ENCODE peak calls at places on chromosomes 6 and 20, in seven cellular contexts. O is GM12878, N is PC-9, I is H9, M is mammary epithelial cell, E is GM23338, G is GM23248. U is an unnamed sample.

GRCh38 chr6:40326689-40327404 is 260.3 kb downstream of the LRFN2 start:
- DNase-seq in M (no peak), N (no peak), I (no peak), O (no peak), G (no peak), E (no peak), U (no peak)

GRCh38 chr6:1625926-1626413 is 16.3 kb downstream of the FOXC1 start:
- DNase-seq in G (no peak), I (no peak), E (no peak), N (no peak), O (no peak), M (no peak), U (no peak)

GRCh38 chr6:156396791-156397418 is 380.3 kb upstream of the ARID1B start:
- DNase-seq in M (no peak), N (no peak), I (peak; percentile 56), G (no peak), O (no peak), E (peak; percentile 63), U (no peak)

GRCh38 chr6:108988291-108988690 is 106.4 kb downstream of the SESN1 start:
- DNase-seq in N (peak; percentile 79), O (no peak), G (no peak), E (no peak), M (no peak), I (no peak), U (no peak)

GRCh38 chr6:112851141-112851540 is 504.0 kb downstream of the RFPL4B start:
- DNase-seq in N (no peak), I (no peak), M (no peak), E (no peak), G (no peak), O (no peak), U (peak; percentile 19)

GRCh38 chr6:158837684-158838625 is 18.8 kb upstream of the EZR start:
- DNase-seq in E (no peak), I (no peak), M (peak; percentile 88), O (no peak), G (peak; percentile 47), N (no peak), U (no peak)

GRCh38 chr6:40398810-40399477 is 188.2 kb downstream of the LRFN2 start:
- DNase-seq in N (no peak), M (no peak), O (no peak), I (peak; percentile 71), E (peak; percentile 79), G (no peak), U (no peak)

GRCh38 chr20:61979090-61979489 is 86.6 kb downstream of the TAF4 start:
- DNase-seq in E (no peak), N (no peak), M (no peak), O (no peak), G (no peak), I (no peak), U (no peak)

GRCh38 chr20:18524646-18525045 is 16.9 kb downstream of the SEC23B start:
- DNase-seq in E (no peak), M (peak; percentile 72), N (peak; percentile 80), O (no peak), G (peak; percentile 91), I (no peak), U (no peak)

GRCh38 chr20:25739615-25740320 is 43.1 kb upstream of the ZNF337 start:
- DNase-seq in M (peak; percentile 46), G (no peak), E (no peak), I (no peak), O (no peak), N (peak; percentile 39), U (no peak)

DNA sequence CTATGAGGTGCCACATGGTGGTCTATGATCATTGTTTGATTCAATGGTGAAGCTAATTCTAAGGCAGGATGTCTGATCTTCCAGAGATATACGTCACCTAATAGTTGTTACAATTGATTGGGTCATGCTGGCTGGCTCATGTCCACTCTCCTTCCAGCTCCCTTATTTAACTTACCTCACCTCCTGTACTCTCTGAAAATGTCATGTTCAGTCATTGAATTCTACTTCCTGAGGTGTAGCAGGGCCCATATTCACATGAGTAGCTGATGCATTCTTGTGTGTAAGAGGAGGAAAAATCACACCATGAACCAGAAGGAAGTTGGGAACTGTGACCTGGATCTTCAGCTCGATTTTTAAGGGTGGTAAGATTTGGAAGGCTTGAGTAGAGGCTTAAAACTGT is 795.8 kb downstream of the QKI start:
- DNase-seq in G (no peak), E (no peak), I (no peak), M (no peak), O (no peak), N (no peak), U (no peak)
- H3K4me2 ChIP-seq in G (no peak overlapping the region), E (no peak overlapping the region), I (no peak overlapping the region), M (no peak overlapping the region), O (no peak overlapping the region), N (no peak overlapping the region), U (no peak overlapping the region)

DNA sequence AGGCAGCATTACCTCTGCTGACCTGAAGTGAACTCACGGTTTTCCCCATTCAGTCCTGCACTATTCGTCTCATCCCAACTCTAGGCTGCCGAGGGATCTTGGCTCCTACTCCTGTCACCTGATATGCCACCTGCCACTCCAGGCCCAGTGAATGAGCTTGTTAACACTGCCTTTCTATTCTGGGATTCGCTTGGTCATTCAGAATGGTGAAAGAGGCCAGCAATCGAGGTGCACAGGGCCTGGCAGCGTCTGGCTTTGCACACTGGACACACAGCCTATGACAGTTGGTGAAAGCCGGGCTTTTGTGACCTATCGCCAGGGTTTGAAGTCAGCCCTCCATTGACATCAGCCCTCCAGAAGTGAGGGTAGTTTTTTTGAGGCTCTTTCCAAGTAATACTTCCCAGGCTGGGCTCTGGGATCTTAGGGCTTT is 59.3 kb upstream of the MYL9 start:
- DNase-seq in M (no peak), E (no peak), N (no peak), O (no peak), I (no peak), G (no peak), U (no peak)
- H3K4me1 ChIP-seq in M (peaks cover 11% of the 10 kb centered on the region), E (no peaks in the 10 kb centered on the region), N (peaks cover 14% of the 10 kb centered on the region), O (peaks cover 12% of the 10 kb centered on the region), I (no peaks in the 10 kb centered on the region), G (peaks cover 52% of the 10 kb centered on the region), U (no peaks in the 10 kb centered on the region)

GRCh38 chr20:32358883-32359632 is 927 bp downstream of the ASXL1 start:
- DNase-seq in I (peak; percentile 91), M (peak; percentile 44), E (peak; percentile 99), G (peak; percentile 88), O (no peak), N (no peak), U (peak; percentile 94)
- H4K20me1 ChIP-seq in I (no peaks in the 10 kb centered on the region), M (no peaks in the 10 kb centered on the region), E (peaks cover 47% of the 10 kb centered on the region), G (peaks cover 12% of the 10 kb centered on the region), O (peaks cover 6% of the 10 kb centered on the region), N (peaks cover 52% of the 10 kb centered on the region), U (peaks cover 45% of the 10 kb centered on the region)

DNA sequence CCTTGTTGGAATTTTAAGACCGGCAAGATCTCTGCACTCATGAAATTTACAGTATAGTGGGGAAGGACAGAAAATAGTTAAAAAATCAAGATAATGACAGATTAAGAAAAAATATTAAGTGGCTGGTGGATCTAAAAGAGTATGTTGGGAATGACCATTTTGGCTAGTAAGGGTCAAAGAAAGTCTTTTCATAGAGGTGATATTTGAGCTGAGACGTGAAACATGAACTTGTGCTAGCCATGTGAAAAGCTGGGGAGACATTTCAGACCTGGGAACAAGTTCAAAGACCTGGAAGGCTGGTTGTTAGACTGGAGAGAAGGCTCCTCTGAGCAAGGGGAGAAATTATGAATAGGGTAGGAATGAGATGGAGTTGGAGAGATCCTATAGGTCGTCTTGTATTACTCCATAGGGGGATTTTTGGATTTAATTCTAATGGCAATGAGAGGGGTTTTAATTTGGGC is 4.7 kb downstream of the BICRAL start:
- DNase-seq in E (no peak), O (no peak), I (no peak), M (no peak), G (no peak), N (no peak), U (no peak)
- H3K4me2 ChIP-seq in E (peak overlapping the region; percentile 70), O (peak overlapping the region; percentile 47), I (no peak overlapping the region), M (no peak overlapping the region), G (peak overlapping the region; percentile 31), N (no peak overlapping the region), U (peak overlapping the region; percentile 84)

DNA sequence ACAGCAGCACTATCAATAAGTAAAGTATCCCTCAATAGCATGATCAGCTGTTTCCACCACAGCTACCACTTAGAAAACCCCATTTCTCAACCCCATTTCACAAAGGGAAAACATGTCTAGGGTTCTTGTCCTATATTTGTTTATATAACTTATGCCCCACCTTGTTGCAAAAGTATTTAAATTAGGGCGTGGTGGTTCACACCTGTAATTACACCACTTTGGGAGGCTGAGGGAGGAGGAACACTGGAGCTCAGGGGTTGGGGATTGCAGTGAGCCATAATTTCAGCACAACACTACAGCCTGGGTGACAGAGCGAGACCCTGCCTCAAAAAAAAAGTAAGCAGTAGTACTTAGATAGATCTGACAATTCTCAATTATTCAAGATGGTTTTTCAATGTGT is 3.7 kb downstream of the MRPL14 start:
- DNase-seq in O (no peak), E (no peak), N (peak; percentile 58), M (no peak), I (no peak), G (no peak), U (no peak)
- H3K4me1 ChIP-seq in O (peaks cover 37% of the 10 kb centered on the region), E (peaks cover 70% of the 10 kb centered on the region), N (peaks cover 71% of the 10 kb centered on the region), M (peaks cover 41% of the 10 kb centered on the region), I (peaks cover 2% of the 10 kb centered on the region), G (peaks cover 64% of the 10 kb centered on the region), U (peaks cover 51% of the 10 kb centered on the region)